ENCODE peak calls at places on chromosomes 1 and 21, in eight cellular contexts. One of them, this sample, is unnamed.

GRCh38 chr21:35394049-35394448 is 344.9 kb upstream of the RUNX1 start:
- DNase-seq in H1: no peak
- DNase-seq in tibial artery: no peak
- DNase-seq in IMR-90: no peak
- DNase-seq in small intestine: no peak
- DNase-seq in H7: no peak
- DNase-seq in upper lobe of right lung: no peak
- DNase-seq in mucosa of descending colon: no peak
- DNase-seq in this sample: no peak

GRCh38 chr1:154664331-154664730 is 56.3 kb upstream of the ADAR start:
- DNase-seq in H1: no peak
- DNase-seq in tibial artery: no peak
- DNase-seq in IMR-90: no peak
- DNase-seq in small intestine: no peak
- DNase-seq in H7: no peak
- DNase-seq in upper lobe of right lung: no peak
- DNase-seq in mucosa of descending colon: no peak
- DNase-seq in this sample: no peak

GRCh38 chr1:81585371-81585770 is 215.4 kb upstream of the ADGRL2 start:
- DNase-seq in tibial artery: no peak
- DNase-seq in mucosa of descending colon: no peak
- DNase-seq in H1: no peak
- DNase-seq in IMR-90: no peak
- DNase-seq in small intestine: peak; percentile 12
- DNase-seq in upper lobe of right lung: no peak
- DNase-seq in H7: no peak
- DNase-seq in this sample: no peak

GRCh38 chr1:19062258-19063029 is 106.0 kb upstream of the IFFO2 start:
- DNase-seq in H7: peak; percentile 58
- DNase-seq in IMR-90: no peak
- DNase-seq in small intestine: no peak
- DNase-seq in H1: no peak
- DNase-seq in mucosa of descending colon: no peak
- DNase-seq in tibial artery: no peak
- DNase-seq in upper lobe of right lung: no peak
- DNase-seq in this sample: no peak

GRCh38 chr1:173190101-173190895 is 16.8 kb downstream of the TNFSF4 start:
- DNase-seq in upper lobe of right lung: peak; percentile 77
- DNase-seq in IMR-90: peak; percentile 62
- DNase-seq in mucosa of descending colon: peak; percentile 59
- DNase-seq in tibial artery: peak; percentile 95
- DNase-seq in H1: no peak
- DNase-seq in small intestine: peak; percentile 55
- DNase-seq in H7: no peak
- DNase-seq in this sample: peak; percentile 75

GRCh38 chr1:16101618-16102017 is 28.2 kb upstream of the FAM131C start:
- DNase-seq in mucosa of descending colon: no peak
- DNase-seq in IMR-90: no peak
- DNase-seq in upper lobe of right lung: no peak
- DNase-seq in H7: peak; percentile 4
- DNase-seq in tibial artery: no peak
- DNase-seq in H1: no peak
- DNase-seq in small intestine: no peak
- DNase-seq in this sample: no peak

GRCh38 chr1:30893776-30894507 is 14.6 kb downstream of the SDC3 start:
- DNase-seq in small intestine: no peak
- DNase-seq in upper lobe of right lung: no peak
- DNase-seq in IMR-90: no peak
- DNase-seq in tibial artery: no peak
- DNase-seq in mucosa of descending colon: no peak
- DNase-seq in H7: no peak
- DNase-seq in H1: no peak
- DNase-seq in this sample: no peak

GRCh38 chr1:209646558-209646957 is 5.7 kb downstream of the LAMB3 start:
- DNase-seq in IMR-90: peak; percentile 63
- DNase-seq in upper lobe of right lung: no peak
- DNase-seq in small intestine: no peak
- DNase-seq in H7: peak; percentile 61
- DNase-seq in H1: no peak
- DNase-seq in mucosa of descending colon: no peak
- DNase-seq in tibial artery: no peak
- DNase-seq in this sample: no peak

GRCh38 chr21:17818158-17819113 is 720 bp downstream of the C21orf91 start:
- DNase-seq in IMR-90: peak; percentile 23
- DNase-seq in H7: no peak
- DNase-seq in small intestine: peak; percentile 58
- DNase-seq in upper lobe of right lung: peak; percentile 79
- DNase-seq in mucosa of descending colon: peak; percentile 71
- DNase-seq in H1: peak; percentile 81
- DNase-seq in tibial artery: peak; percentile 66
- DNase-seq in this sample: peak; percentile 45

GRCh38 chr1:33267468-33268205 is 11.3 kb downstream of the ZNF362 start:
- DNase-seq in mucosa of descending colon: no peak
- DNase-seq in upper lobe of right lung: no peak
- DNase-seq in small intestine: no peak
- DNase-seq in IMR-90: no peak
- DNase-seq in H7: no peak
- DNase-seq in H1: no peak
- DNase-seq in tibial artery: no peak
- DNase-seq in this sample: no peak

GRCh38 chr1:61334718-61335589 is 252.6 kb downstream of the NFIA start:
- DNase-seq in IMR-90: no peak
- DNase-seq in H7: no peak
- DNase-seq in small intestine: no peak
- DNase-seq in tibial artery: peak; percentile 80
- DNase-seq in H1: no peak
- DNase-seq in upper lobe of right lung: no peak
- DNase-seq in mucosa of descending colon: no peak
- DNase-seq in this sample: no peak

GRCh38 chr1:98253145-98253544 is 332.3 kb upstream of the DPYD start:
- DNase-seq in upper lobe of right lung: no peak
- DNase-seq in small intestine: no peak
- DNase-seq in H1: no peak
- DNase-seq in tibial artery: no peak
- DNase-seq in IMR-90: no peak
- DNase-seq in H7: peak; percentile 4
- DNase-seq in mucosa of descending colon: no peak
- DNase-seq in this sample: no peak

GRCh38 chr21:15015622-15016471 is 49.0 kb downstream of the NRIP1 start:
- DNase-seq in upper lobe of right lung: no peak
- DNase-seq in IMR-90: peak; percentile 91
- DNase-seq in tibial artery: no peak
- DNase-seq in mucosa of descending colon: no peak
- DNase-seq in H1: no peak
- DNase-seq in H7: no peak
- DNase-seq in small intestine: no peak
- DNase-seq in this sample: no peak

GRCh38 chr1:224497714-224498573 is 63.3 kb upstream of the WDR26 start:
- DNase-seq in tibial artery: no peak
- DNase-seq in H1: no peak
- DNase-seq in IMR-90: peak; percentile 90
- DNase-seq in small intestine: no peak
- DNase-seq in H7: no peak
- DNase-seq in mucosa of descending colon: no peak
- DNase-seq in upper lobe of right lung: no peak
- DNase-seq in this sample: no peak

GRCh38 chr1:39418223-39418622 is 73.2 kb upstream of the BMP8A start:
- DNase-seq in H7: no peak
- DNase-seq in tibial artery: no peak
- DNase-seq in small intestine: no peak
- DNase-seq in upper lobe of right lung: no peak
- DNase-seq in IMR-90: peak; percentile 29
- DNase-seq in mucosa of descending colon: no peak
- DNase-seq in H1: no peak
- DNase-seq in this sample: no peak

GRCh38 chr1:59477286-59477685 is 180.4 kb downstream of the FGGY start:
- DNase-seq in H1: no peak
- DNase-seq in IMR-90: peak; percentile 49
- DNase-seq in tibial artery: no peak
- DNase-seq in upper lobe of right lung: no peak
- DNase-seq in small intestine: peak; percentile 51
- DNase-seq in mucosa of descending colon: no peak
- DNase-seq in H7: no peak
- DNase-seq in this sample: no peak

GRCh38 chr1:27519341-27520258 is 29.6 kb upstream of the WASF2 start:
- DNase-seq in small intestine: peak; percentile 80
- DNase-seq in mucosa of descending colon: peak; percentile 68
- DNase-seq in H1: no peak
- DNase-seq in IMR-90: no peak
- DNase-seq in H7: peak; percentile 83
- DNase-seq in tibial artery: no peak
- DNase-seq in upper lobe of right lung: peak; percentile 68
- DNase-seq in this sample: no peak

GRCh38 chr1:19452221-19452663 is 33.1 kb downstream of the CAPZB start:
- DNase-seq in H1: no peak
- DNase-seq in IMR-90: peak; percentile 57
- DNase-seq in small intestine: no peak
- DNase-seq in tibial artery: peak; percentile 94
- DNase-seq in mucosa of descending colon: peak; percentile 76
- DNase-seq in H7: no peak
- DNase-seq in upper lobe of right lung: no peak
- DNase-seq in this sample: no peak

GRCh38 chr1:33332881-33333280 is 12.0 kb upstream of the A3GALT2 start:
- DNase-seq in IMR-90: no peak
- DNase-seq in upper lobe of right lung: no peak
- DNase-seq in tibial artery: no peak
- DNase-seq in H7: no peak
- DNase-seq in H1: no peak
- DNase-seq in mucosa of descending colon: no peak
- DNase-seq in small intestine: no peak
- DNase-seq in this sample: no peak

GRCh38 chr1:186189156-186189555 is 185.9 kb downstream of the TPR start:
- DNase-seq in mucosa of descending colon: no peak
- DNase-seq in IMR-90: no peak
- DNase-seq in H1: no peak
- DNase-seq in upper lobe of right lung: no peak
- DNase-seq in tibial artery: no peak
- DNase-seq in H7: no peak
- DNase-seq in small intestine: no peak
- DNase-seq in this sample: no peak

GRCh38 chr21:17461014-17461413 is 51.8 kb upstream of the CXADR start:
- DNase-seq in tibial artery: peak; percentile 69
- DNase-seq in IMR-90: peak; percentile 92
- DNase-seq in small intestine: peak; percentile 18
- DNase-seq in mucosa of descending colon: no peak
- DNase-seq in H1: no peak
- DNase-seq in H7: no peak
- DNase-seq in upper lobe of right lung: no peak
- DNase-seq in this sample: no peak

GRCh38 chr1:82225407-82226197 is 424.9 kb downstream of the ADGRL2 start:
- DNase-seq in upper lobe of right lung: no peak
- DNase-seq in H1: no peak
- DNase-seq in tibial artery: no peak
- DNase-seq in H7: no peak
- DNase-seq in small intestine: peak; percentile 46
- DNase-seq in mucosa of descending colon: no peak
- DNase-seq in IMR-90: no peak
- DNase-seq in this sample: no peak

GRCh38 chr1:7539772-7540175 is 231.3 kb upstream of the VAMP3 start:
- DNase-seq in tibial artery: no peak
- DNase-seq in H1: peak; percentile 90
- DNase-seq in upper lobe of right lung: peak; percentile 82
- DNase-seq in mucosa of descending colon: no peak
- DNase-seq in small intestine: peak; percentile 71
- DNase-seq in H7: peak; percentile 85
- DNase-seq in IMR-90: peak; percentile 40
- DNase-seq in this sample: peak; percentile 64

GRCh38 chr1:38941527-38942019 is at the start of gene RHBDL2:
- DNase-seq in mucosa of descending colon: peak; percentile 86
- DNase-seq in H7: peak; percentile 74
- DNase-seq in tibial artery: peak; percentile 74
- DNase-seq in H1: peak; percentile 60
- DNase-seq in upper lobe of right lung: peak; percentile 81
- DNase-seq in IMR-90: peak; percentile 38
- DNase-seq in small intestine: no peak
- DNase-seq in this sample: peak; percentile 62

GRCh38 chr1:86429122-86429725 is 5.3 kb downstream of the CLCA2 start:
- DNase-seq in H1: no peak
- DNase-seq in mucosa of descending colon: no peak
- DNase-seq in small intestine: no peak
- DNase-seq in upper lobe of right lung: no peak
- DNase-seq in IMR-90: no peak
- DNase-seq in tibial artery: no peak
- DNase-seq in H7: no peak
- DNase-seq in this sample: no peak

GRCh38 chr1:226887006-226887405 is 16.6 kb downstream of the PSEN2 start:
- DNase-seq in tibial artery: no peak
- DNase-seq in H7: no peak
- DNase-seq in mucosa of descending colon: no peak
- DNase-seq in H1: no peak
- DNase-seq in IMR-90: no peak
- DNase-seq in small intestine: no peak
- DNase-seq in upper lobe of right lung: no peak
- DNase-seq in this sample: no peak
- H3K36me3 ChIP-seq in tibial artery: peaks cover 93% of the 10 kb centered on the region
- H3K36me3 ChIP-seq in H7: peaks cover 9% of the 10 kb centered on the region
- H3K36me3 ChIP-seq in mucosa of descending colon: no peaks in the 10 kb centered on the region
- H3K36me3 ChIP-seq in H1: peaks cover 18% of the 10 kb centered on the region
- H3K36me3 ChIP-seq in IMR-90: peaks cover 12% of the 10 kb centered on the region
- H3K36me3 ChIP-seq in small intestine: peaks cover 6% of the 10 kb centered on the region
- H3K36me3 ChIP-seq in upper lobe of right lung: peaks cover 49% of the 10 kb centered on the region
- H3K36me3 ChIP-seq in this sample: peaks cover 4% of the 10 kb centered on the region

GRCh38 chr1:199778324-199778955 is 249.1 kb upstream of the NR5A2 start:
- DNase-seq in small intestine: peak; percentile 94
- DNase-seq in IMR-90: no peak
- DNase-seq in H1: no peak
- DNase-seq in H7: no peak
- DNase-seq in tibial artery: no peak
- DNase-seq in upper lobe of right lung: no peak
- DNase-seq in mucosa of descending colon: no peak
- DNase-seq in this sample: no peak
- H3K36me3 ChIP-seq in small intestine: no peaks in the 10 kb centered on the region
- H3K36me3 ChIP-seq in IMR-90: no peaks in the 10 kb centered on the region
- H3K36me3 ChIP-seq in H1: no peaks in the 10 kb centered on the region
- H3K36me3 ChIP-seq in H7: no peaks in the 10 kb centered on the region
- H3K36me3 ChIP-seq in tibial artery: no peaks in the 10 kb centered on the region
- H3K36me3 ChIP-seq in upper lobe of right lung: no peaks in the 10 kb centered on the region
- H3K36me3 ChIP-seq in mucosa of descending colon: no peaks in the 10 kb centered on the region
- H3K36me3 ChIP-seq in this sample: no peaks in the 10 kb centered on the region

GRCh38 chr1:200226268-200226968 is 183.4 kb downstream of the ZNF281 start:
- DNase-seq in H7: peak; percentile 28
- DNase-seq in H1: no peak
- DNase-seq in upper lobe of right lung: no peak
- DNase-seq in mucosa of descending colon: no peak
- DNase-seq in tibial artery: no peak
- DNase-seq in IMR-90: peak; percentile 30
- DNase-seq in small intestine: no peak
- DNase-seq in this sample: no peak
- H3K36me3 ChIP-seq in H7: no peaks in the 10 kb centered on the region
- H3K36me3 ChIP-seq in H1: no peaks in the 10 kb centered on the region
- H3K36me3 ChIP-seq in upper lobe of right lung: no peaks in the 10 kb centered on the region
- H3K36me3 ChIP-seq in mucosa of descending colon: no peaks in the 10 kb centered on the region
- H3K36me3 ChIP-seq in tibial artery: no peaks in the 10 kb centered on the region
- H3K36me3 ChIP-seq in IMR-90: no peaks in the 10 kb centered on the region
- H3K36me3 ChIP-seq in small intestine: no peaks in the 10 kb centered on the region
- H3K36me3 ChIP-seq in this sample: no peaks in the 10 kb centered on the region

DNA sequence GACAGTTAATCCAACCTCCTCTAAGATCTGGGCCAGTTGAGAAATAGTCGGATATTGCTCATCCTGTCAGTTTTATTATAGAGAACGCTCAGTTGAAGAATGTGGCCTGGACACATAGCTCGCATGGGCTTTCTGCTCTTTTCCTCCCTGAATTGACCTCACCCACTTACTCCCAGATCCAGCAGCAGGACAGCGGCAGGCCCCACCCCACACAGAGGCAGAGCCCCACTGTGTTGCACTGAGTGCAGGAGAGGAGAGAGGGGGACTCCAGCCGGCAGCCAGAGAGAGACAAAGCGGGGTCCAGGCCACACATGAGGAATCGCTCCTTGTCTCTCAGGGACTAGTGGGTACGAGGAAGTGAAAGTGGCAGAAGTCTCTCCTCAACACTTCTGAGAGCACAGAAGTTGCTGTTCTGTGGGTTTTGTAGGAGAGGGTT is 78.6 kb downstream of the LAMC1 start:
- DNase-seq in tibial artery: no peak
- DNase-seq in upper lobe of right lung: no peak
- DNase-seq in H7: no peak
- DNase-seq in H1: no peak
- DNase-seq in small intestine: no peak
- DNase-seq in mucosa of descending colon: no peak
- DNase-seq in IMR-90: no peak
- DNase-seq in this sample: no peak
- H3K36me3 ChIP-seq in tibial artery: peaks cover 16% of the 10 kb centered on the region
- H3K36me3 ChIP-seq in upper lobe of right lung: peaks cover 13% of the 10 kb centered on the region
- H3K36me3 ChIP-seq in H7: no peaks in the 10 kb centered on the region
- H3K36me3 ChIP-seq in H1: no peaks in the 10 kb centered on the region
- H3K36me3 ChIP-seq in small intestine: no peaks in the 10 kb centered on the region
- H3K36me3 ChIP-seq in mucosa of descending colon: no peaks in the 10 kb centered on the region
- H3K36me3 ChIP-seq in IMR-90: peaks cover 16% of the 10 kb centered on the region
- H3K36me3 ChIP-seq in this sample: no peaks in the 10 kb centered on the region

This sample was measured in pancreas.